ENCODE peak calls at places on chromosomes 12 and 14, in four cellular contexts. Z is left ventricle myocardium inferior, J is A549, K is OCI-LY7. X is an unnamed sample. For H3K4me1, the result is how much of the 10 kb centered on the place peaks cover.

GRCh38 chr12:67766370-67766769 is 117.8 kb downstream of the DYRK2 start:
- DNase-seq in Z (no peak), J (peak), K (no peak), X (no peak)

GRCh38 chr12:131559517-131560516 is 151.1 kb upstream of the SFSWAP start:
- DNase-seq in Z (no peak), J (peak), K (peak), X (no peak)

GRCh38 chr12:110689601-110690430 is 901 bp upstream of the HVCN1 start:
- DNase-seq in Z (peak), J (no peak), K (peak), X (no peak)

GRCh38 chr12:68521321-68521839 is 89.3 kb upstream of the RAP1B start:
- DNase-seq in Z (no peak), J (peak), K (no peak), X (no peak)

GRCh38 chr14:78519863-78520262 is 349.7 kb downstream of the NRXN3 start:
- DNase-seq in Z (no peak), J (no peak), K (peak), X (peak)

GRCh38 chr14:24837280-24838046 is 203.5 kb upstream of the GZMB start:
- DNase-seq in Z (no peak), J (no peak), K (no peak), X (no peak)

GRCh38 chr14:102590667-102591099 is 1.8 kb upstream of the RCOR1 start:
- DNase-seq in Z (no peak), J (peak), K (peak), X (peak)

GRCh38 chr14:68576496-68577244 is 216.2 kb downstream of the ZFP36L1 start:
- DNase-seq in Z (no peak), J (peak), K (no peak), X (no peak)

GRCh38 chr14:21043387-21044105 is 1.4 kb downstream of the RNASE7 start:
- DNase-seq in Z (no peak), J (no peak), K (no peak), X (no peak)

GRCh38 chr14:91395998-91396660 is 21.5 kb downstream of the CCDC88C start:
- DNase-seq in Z (no peak), J (no peak), K (no peak), X (no peak)

GRCh38 chr12:88958961-88959360 is 378.7 kb upstream of the KITLG start:
- DNase-seq in Z (no peak), J (no peak), K (no peak), X (no peak)

GRCh38 chr14:59913187-59913586 is 6.8 kb upstream of the LRRC9 start:
- DNase-seq in Z (no peak), J (no peak), K (no peak), X (no peak)

GRCh38 chr12:24118675-24119074 is 169.2 kb upstream of the SOX5 start:
- DNase-seq in Z (no peak), J (no peak), K (no peak), X (no peak)
- TF ChIP-seq CTCF in Z (no peak), J (no peak), K (no peak), X (no peak)

DNA sequence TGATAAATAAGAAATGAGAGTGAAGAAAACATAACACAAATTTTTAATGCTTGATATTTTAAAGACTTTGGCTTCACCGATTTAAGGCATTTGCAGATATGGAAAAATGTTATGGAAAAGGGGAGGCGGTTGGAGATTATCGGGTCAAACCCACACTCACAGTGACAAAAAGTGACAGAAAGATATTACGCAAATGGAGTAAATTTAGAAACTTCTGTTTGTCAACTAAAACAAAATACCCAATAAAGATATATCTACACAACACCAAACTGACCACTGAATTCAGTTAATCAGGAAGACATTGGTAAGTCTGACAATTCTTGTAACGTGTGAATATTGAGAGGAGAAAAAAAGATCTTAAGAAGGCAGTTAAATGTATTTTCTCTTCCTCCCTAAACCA is 2.5 kb downstream of the PPP1R12A start:
- DNase-seq in Z (no peak), J (no peak), K (no peak), X (no peak)
- H3K4me3 ChIP-seq in Z (peak), J (peak), K (peak), X (no peak)

GRCh38 chr14:70924521-70924920 is 17.3 kb downstream of the PCNX1 start:
- DNase-seq in Z (no peak), J (no peak), K (no peak), X (no peak)
- H3K4me1 ChIP-seq in Z (half or more), J (under half), K (under half), X (under half)

GRCh38 chr14:106518054-106518943 is 991.9 kb downstream of the TMEM121 start:
- DNase-seq in Z (peak), J (peak), K (peak), X (no peak)
- TF ChIP-seq CTCF in Z (no peak), J (no peak), K (peak), X (no peak)

DNA sequence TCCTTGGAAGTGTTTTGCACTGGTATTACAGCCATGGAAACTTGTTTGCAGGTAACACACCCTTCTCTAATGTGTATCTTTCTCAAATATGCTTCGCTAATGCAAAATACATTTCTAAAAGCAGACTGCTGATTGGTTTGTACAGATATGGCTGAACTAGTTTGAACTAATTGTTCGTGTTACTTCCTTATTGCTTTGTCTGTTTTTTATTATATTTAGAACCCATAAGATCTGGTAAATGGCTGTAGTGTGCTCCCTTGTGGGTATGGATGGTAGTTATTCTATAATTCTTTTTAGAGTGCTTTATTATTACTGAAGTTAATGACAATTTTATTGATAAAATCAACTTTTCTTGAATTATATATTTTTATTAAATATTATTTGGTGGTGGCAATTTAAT is 53.0 kb downstream of the ATF7IP start:
- DNase-seq in Z (no peak), J (no peak), K (no peak), X (no peak)
- H3K4me3 ChIP-seq in Z (peak), J (no peak), K (no peak), X (no peak)

X was measured in Caco-2.